ENCODE peak calls at places on chromosome 12, in six cellular contexts. One of them, this sample, is unnamed.

GRCh38 chr12:12319501-12320322 is 30.3 kb downstream of the MANSC1 start:
- DNase-seq in spleen: peak
- DNase-seq in small intestine: peak
- DNase-seq in endothelial cell: no peak
- DNase-seq in GM23338: peak
- DNase-seq in effector memory CD8-positive, alpha-beta T cell: no peak
- DNase-seq in this sample: no peak

GRCh38 chr12:91194500-91194899 is 11.9 kb upstream of the DCN start:
- DNase-seq in spleen: no peak
- DNase-seq in small intestine: no peak
- DNase-seq in endothelial cell: no peak
- DNase-seq in GM23338: no peak
- DNase-seq in effector memory CD8-positive, alpha-beta T cell: no peak
- DNase-seq in this sample: no peak

GRCh38 chr12:65278576-65279386 is at the start of gene MSRB3:
- DNase-seq in spleen: peak
- DNase-seq in small intestine: no peak
- DNase-seq in endothelial cell: peak
- DNase-seq in GM23338: peak
- DNase-seq in effector memory CD8-positive, alpha-beta T cell: no peak
- DNase-seq in this sample: no peak

GRCh38 chr12:42213023-42213422 is 25.0 kb downstream of the YAF2 start:
- DNase-seq in spleen: no peak
- DNase-seq in small intestine: peak
- DNase-seq in endothelial cell: no peak
- DNase-seq in GM23338: no peak
- DNase-seq in effector memory CD8-positive, alpha-beta T cell: no peak
- DNase-seq in this sample: no peak

GRCh38 chr12:54039417-54040147 is 6.7 kb downstream of the HOXC5 start:
- DNase-seq in spleen: no peak
- DNase-seq in small intestine: no peak
- DNase-seq in endothelial cell: no peak
- DNase-seq in GM23338: no peak
- DNase-seq in effector memory CD8-positive, alpha-beta T cell: no peak
- DNase-seq in this sample: no peak

GRCh38 chr12:52713960-52714886 is 10.9 kb upstream of the KRT77 start:
- DNase-seq in spleen: no peak
- DNase-seq in small intestine: no peak
- DNase-seq in endothelial cell: peak
- DNase-seq in GM23338: peak
- DNase-seq in effector memory CD8-positive, alpha-beta T cell: no peak
- DNase-seq in this sample: no peak

GRCh38 chr12:11730299-11731041 is 81.0 kb downstream of the ETV6 start:
- DNase-seq in spleen: no peak
- DNase-seq in small intestine: peak
- DNase-seq in endothelial cell: no peak
- DNase-seq in GM23338: peak
- DNase-seq in effector memory CD8-positive, alpha-beta T cell: no peak
- DNase-seq in this sample: no peak

GRCh38 chr12:122082621-122083356 is 4.2 kb downstream of the MLXIP start:
- DNase-seq in spleen: no peak
- DNase-seq in small intestine: no peak
- DNase-seq in endothelial cell: no peak
- DNase-seq in GM23338: no peak
- DNase-seq in effector memory CD8-positive, alpha-beta T cell: no peak
- DNase-seq in this sample: no peak

GRCh38 chr12:56585098-56585497 is 45.0 kb downstream of the BAZ2A start:
- DNase-seq in spleen: no peak
- DNase-seq in small intestine: no peak
- DNase-seq in endothelial cell: no peak
- DNase-seq in GM23338: no peak
- DNase-seq in effector memory CD8-positive, alpha-beta T cell: no peak
- DNase-seq in this sample: no peak

GRCh38 chr12:3458041-3458440 is 33.0 kb upstream of the PRMT8 start:
- DNase-seq in spleen: no peak
- DNase-seq in small intestine: no peak
- DNase-seq in endothelial cell: no peak
- DNase-seq in GM23338: no peak
- DNase-seq in effector memory CD8-positive, alpha-beta T cell: no peak
- DNase-seq in this sample: no peak

GRCh38 chr12:12759234-12759915 is 26.1 kb upstream of the APOLD1 start:
- DNase-seq in spleen: no peak
- DNase-seq in small intestine: no peak
- DNase-seq in endothelial cell: no peak
- DNase-seq in GM23338: no peak
- DNase-seq in effector memory CD8-positive, alpha-beta T cell: no peak
- DNase-seq in this sample: peak

GRCh38 chr12:20105938-20106337 is 262.4 kb upstream of the PDE3A start:
- DNase-seq in spleen: no peak
- DNase-seq in small intestine: no peak
- DNase-seq in endothelial cell: no peak
- DNase-seq in GM23338: no peak
- DNase-seq in effector memory CD8-positive, alpha-beta T cell: no peak
- DNase-seq in this sample: no peak

GRCh38 chr12:110853856-110854255 is 7.1 kb downstream of the CCDC63 start:
- DNase-seq in spleen: no peak
- DNase-seq in small intestine: no peak
- DNase-seq in endothelial cell: no peak
- DNase-seq in GM23338: peak
- DNase-seq in effector memory CD8-positive, alpha-beta T cell: no peak
- DNase-seq in this sample: no peak

GRCh38 chr12:98998697-98999299 is 353.7 kb downstream of the APAF1 start:
- DNase-seq in spleen: no peak
- DNase-seq in small intestine: peak
- DNase-seq in endothelial cell: no peak
- DNase-seq in GM23338: peak
- DNase-seq in effector memory CD8-positive, alpha-beta T cell: no peak
- DNase-seq in this sample: peak